ENCODE peak calls at places on chromosomes 6 and 20, in nine cellular contexts. Y is fibroblast of lung, L is IMR-90, M is HCT116, R is GM23338, C is astrocyte, G is K562, S is PC-3, B is PC-9. A is an unnamed sample.

GRCh38 chr20:11917663-11918062 is at the start of gene BTBD3:
- DNase-seq in C (peak; percentile 73), S (no peak), M (no peak), R (no peak), G (no peak), B (no peak), L (peak; percentile 79), Y (peak; percentile 80), A (no peak)

GRCh38 chr6:106373502-106374239 is 13.2 kb downstream of the CRYBG1 start:
- DNase-seq in G (no peak), M (no peak), S (no peak), L (no peak), Y (no peak), B (no peak), R (no peak), C (no peak), A (no peak)

GRCh38 chr20:13788167-13788834 is 3.5 kb downstream of the NDUFAF5 start:
- DNase-seq in L (peak; percentile 69), G (peak; percentile 19), R (peak; percentile 77), M (peak; percentile 65), Y (peak; percentile 63), C (peak; percentile 39), S (peak; percentile 74), B (peak; percentile 53), A (peak; percentile 81)

GRCh38 chr6:63584125-63584514 is 11.8 kb downstream of the LOC128125822 start:
- DNase-seq in C (no peak), Y (no peak), S (no peak), M (no peak), L (peak; percentile 42), B (no peak), G (no peak), R (no peak), A (no peak)

GRCh38 chr6:107956586-107957164 is 1.3 kb downstream of the SEC63 start:
- DNase-seq in G (no peak), Y (peak; percentile 34), R (no peak), M (no peak), C (peak; percentile 12), S (no peak), L (peak; percentile 65), B (no peak), A (peak; percentile 93)

GRCh38 chr6:1724616-1725015 is 114.9 kb downstream of the FOXC1 start:
- DNase-seq in R (peak; percentile 27), G (no peak), B (peak; percentile 34), M (peak; percentile 79), Y (no peak), C (no peak), S (peak; percentile 93), L (no peak), A (peak; percentile 32)

GRCh38 chr6:129104131-129104530 is 221.2 kb downstream of the LAMA2 start:
- DNase-seq in Y (peak; percentile 36), C (peak; percentile 22), R (no peak), B (no peak), S (peak; percentile 59), M (no peak), L (peak; percentile 71), G (no peak), A (no peak)

GRCh38 chr20:17059465-17059864 is 167.4 kb upstream of the PCSK2 start:
- DNase-seq in S (peak; percentile 32), B (no peak), G (no peak), L (peak; percentile 75), C (peak; percentile 35), M (peak; percentile 2), Y (peak; percentile 53), R (no peak), A (no peak)

GRCh38 chr6:167049275-167049674 is 50.1 kb downstream of the CEP43 start:
- DNase-seq in L (no peak), Y (no peak), G (no peak), R (no peak), C (no peak), M (no peak), S (no peak), B (no peak), A (no peak)

GRCh38 chr6:133503330-133503729 is 262.2 kb downstream of the EYA4 start:
- DNase-seq in Y (peak; percentile 56), M (no peak), S (no peak), G (no peak), C (peak; percentile 42), B (no peak), L (no peak), R (no peak), A (peak; percentile 27)

GRCh38 chr20:20713244-20713765 is 861 bp upstream of the RALGAPA2 start:
- DNase-seq in R (no peak), Y (no peak), G (no peak), M (no peak), C (no peak), B (no peak), L (no peak), S (no peak), A (peak; percentile 18)

GRCh38 chr6:13013681-13014550 is 297.3 kb downstream of the PHACTR1 start:
- DNase-seq in Y (peak; percentile 18), M (no peak), B (no peak), C (no peak), S (no peak), L (no peak), G (no peak), R (peak; percentile 62), A (no peak)

GRCh38 chr6:13014551-13015378 is 298.2 kb downstream of the PHACTR1 start:
- DNase-seq in R (peak; percentile 83), Y (no peak), S (no peak), M (no peak), B (no peak), L (no peak), C (peak; percentile 3), G (no peak), A (no peak)

GRCh38 chr6:13011612-13012146 is 295.1 kb downstream of the PHACTR1 start:
- DNase-seq in C (no peak), M (no peak), S (no peak), B (peak; percentile 49), Y (no peak), G (no peak), L (no peak), R (no peak), A (no peak)

GRCh38 chr6:13012977-13013680 is 296.6 kb downstream of the PHACTR1 start:
- DNase-seq in S (no peak), L (no peak), C (no peak), G (no peak), R (peak; percentile 90), B (no peak), Y (no peak), M (no peak), A (no peak)

DNA sequence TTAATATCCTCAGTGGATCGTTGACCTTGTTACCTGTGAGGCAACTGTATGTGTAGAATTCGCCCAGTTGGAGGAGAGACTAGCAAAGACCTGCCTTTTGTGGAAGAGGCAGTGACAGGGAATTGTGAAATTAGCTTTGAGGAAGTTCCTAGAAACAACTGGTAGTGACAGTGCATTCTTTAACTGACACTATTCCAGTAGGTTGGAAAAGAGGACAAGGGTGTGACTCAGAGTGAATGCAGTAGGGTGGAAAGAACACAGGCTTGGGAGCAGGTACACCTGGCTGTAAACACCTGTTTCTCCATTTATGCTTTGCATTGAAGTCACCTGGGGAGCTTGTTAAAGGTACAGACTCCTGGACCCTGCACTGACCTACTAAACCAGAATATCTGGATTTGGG is 295.7 kb downstream of the PHACTR1 start:
- DNase-seq in S (no peak), M (no peak), C (no peak), R (no peak), B (peak; percentile 86), L (no peak), G (no peak), Y (no peak), A (no peak)
- H3K4me3 ChIP-seq in S (no peak overlapping the region), M (no peak overlapping the region), C (no peak overlapping the region), R (peak overlapping the region; percentile 79), B (no peak overlapping the region), L (no peak overlapping the region), G (no peak overlapping the region), Y (no peak overlapping the region), A (no peak overlapping the region)

DNA sequence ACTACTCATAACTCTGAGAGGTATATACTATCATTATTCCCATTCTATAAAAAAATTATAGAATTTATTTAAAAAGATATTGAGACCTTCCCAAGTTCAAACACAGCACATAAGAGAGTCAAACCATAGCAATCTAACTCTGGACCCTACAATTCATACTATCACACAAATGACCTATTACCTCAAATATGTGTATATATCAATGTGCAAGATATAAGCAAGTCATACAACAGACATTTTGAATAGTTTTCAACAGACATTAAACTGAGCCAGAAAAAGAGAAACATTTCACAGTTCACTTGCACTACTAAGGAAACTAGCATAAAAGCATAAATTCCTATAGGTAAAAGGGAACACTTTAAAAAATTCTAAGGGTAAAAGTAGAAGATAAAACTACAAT is 11.7 kb downstream of the PHIP start:
- DNase-seq in R (no peak), G (no peak), Y (no peak), M (no peak), C (no peak), B (no peak), S (no peak), L (peak; percentile 57), A (no peak)
- H4K20me1 ChIP-seq in R (peaks cover 38% of the 10 kb centered on the region), G (no peaks in the 10 kb centered on the region), Y (no peaks in the 10 kb centered on the region), M (peaks cover 4% of the 10 kb centered on the region), C (peaks cover 13% of the 10 kb centered on the region), B (no peaks in the 10 kb centered on the region), S (no peaks in the 10 kb centered on the region), L (no peaks in the 10 kb centered on the region), A (no peaks in the 10 kb centered on the region)

DNA sequence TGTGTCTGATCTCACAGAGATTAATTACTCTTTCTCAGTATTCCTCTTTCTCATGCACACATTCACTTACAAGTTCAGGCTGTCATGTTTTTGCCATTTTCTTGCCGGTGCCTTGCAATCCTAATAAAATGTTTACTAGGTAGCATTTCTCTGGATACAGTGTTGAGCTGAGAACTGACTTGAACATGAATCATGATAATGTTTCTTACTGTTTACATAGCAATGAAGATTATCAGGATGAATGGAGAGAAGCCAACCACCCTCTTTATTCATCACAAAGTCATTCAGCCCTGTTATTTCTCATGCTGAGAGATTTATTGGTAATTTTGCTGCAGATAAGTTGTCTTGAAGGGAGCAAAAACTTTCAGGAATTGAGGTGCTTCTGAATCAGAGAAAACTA is 185.5 kb upstream of the ECI2 start:
- DNase-seq in M (no peak), S (peak; percentile 95), C (peak; percentile 97), B (peak; percentile 88), G (no peak), L (peak; percentile 95), R (no peak), Y (peak; percentile 97), A (no peak)
- H3K4me3 ChIP-seq in M (no peak overlapping the region), S (peak overlapping the region; percentile 20), C (no peak overlapping the region), B (no peak overlapping the region), G (no peak overlapping the region), L (no peak overlapping the region), R (no peak overlapping the region), Y (no peak overlapping the region), A (no peak overlapping the region)

DNA sequence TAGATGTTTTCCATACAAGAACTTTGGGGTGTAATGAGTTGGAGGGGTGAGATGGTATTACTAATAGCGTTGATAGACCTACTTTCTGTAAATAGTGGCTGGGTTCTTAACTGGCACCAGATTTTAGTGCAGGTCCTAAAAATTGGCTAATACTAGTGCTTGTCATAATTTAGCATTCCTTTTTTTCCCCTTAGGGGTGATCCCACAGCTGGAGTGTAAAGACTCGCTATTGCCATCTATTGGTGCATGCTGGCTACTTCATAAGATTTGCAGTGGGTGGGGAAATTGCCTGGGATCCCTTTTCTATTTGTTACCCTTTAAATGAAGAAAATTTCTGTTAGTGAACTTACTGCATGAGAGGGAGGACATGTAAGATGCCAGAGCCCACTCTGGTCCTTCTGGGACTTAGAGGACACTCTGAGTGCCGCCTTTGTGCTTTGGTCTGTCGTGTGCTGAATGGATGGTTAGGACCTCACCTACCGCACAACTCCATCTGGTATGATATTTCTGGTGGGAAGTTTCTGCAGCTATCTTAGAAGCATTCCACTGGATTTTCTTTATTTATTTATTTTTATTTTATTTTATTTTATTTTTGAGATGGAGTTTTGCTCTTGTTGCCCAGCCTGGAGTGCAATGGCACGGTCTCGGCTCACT is 195.5 kb downstream of the JARID2 start:
- DNase-seq in M (peak; percentile 19), R (peak; percentile 78), B (peak; percentile 69), G (peak; percentile 50), C (peak; percentile 40), L (peak; percentile 78), Y (peak; percentile 55), S (peak; percentile 83), A (no peak)
- H4K20me1 ChIP-seq in M (no peaks in the 10 kb centered on the region), R (peaks cover 94% of the 10 kb centered on the region), B (peaks cover 16% of the 10 kb centered on the region), G (peaks cover 52% of the 10 kb centered on the region), C (peaks cover 90% of the 10 kb centered on the region), L (peaks cover 85% of the 10 kb centered on the region), Y (no peaks in the 10 kb centered on the region), S (no peaks in the 10 kb centered on the region), A (peaks cover 37% of the 10 kb centered on the region)

A was measured in osteoblast.